ENCODE peak calls at places on chromosomes 7 and 10, in seven cellular contexts. One of them, this sample, is unnamed.

GRCh38 chr7:139431010-139431409 is 52.5 kb downstream of the KLRG2 start:
- DNase-seq in aorta: no peak
- DNase-seq in GM23248: no peak
- DNase-seq in small intestine: no peak
- DNase-seq in SK-N-MC: no peak
- DNase-seq in caudate nucleus: no peak
- DNase-seq in mammary epithelial cell: peak
- DNase-seq in this sample: peak

GRCh38 chr10:127069436-127069835 is 127.0 kb downstream of the INSYN2A start:
- DNase-seq in GM23248: no peak
- DNase-seq in caudate nucleus: no peak
- DNase-seq in small intestine: no peak
- DNase-seq in SK-N-MC: no peak
- DNase-seq in aorta: no peak
- DNase-seq in mammary epithelial cell: no peak
- DNase-seq in this sample: no peak

GRCh38 chr7:36923831-36924555 is 199.7 kb upstream of the AOAH start:
- DNase-seq in mammary epithelial cell: no peak
- DNase-seq in GM23248: no peak
- DNase-seq in small intestine: peak
- DNase-seq in caudate nucleus: no peak
- DNase-seq in aorta: no peak
- DNase-seq in SK-N-MC: no peak
- DNase-seq in this sample: no peak

GRCh38 chr10:6766061-6766460 is 186.0 kb upstream of the PRKCQ start:
- DNase-seq in mammary epithelial cell: no peak
- DNase-seq in GM23248: peak
- DNase-seq in caudate nucleus: no peak
- DNase-seq in SK-N-MC: no peak
- DNase-seq in aorta: no peak
- DNase-seq in small intestine: no peak
- DNase-seq in this sample: no peak

GRCh38 chr7:99290980-99291607 is 18.5 kb downstream of the MYH16 start:
- DNase-seq in GM23248: no peak
- DNase-seq in aorta: no peak
- DNase-seq in small intestine: peak
- DNase-seq in SK-N-MC: no peak
- DNase-seq in caudate nucleus: no peak
- DNase-seq in mammary epithelial cell: no peak
- DNase-seq in this sample: no peak

GRCh38 chr7:2516194-2516555 is 3.4 kb upstream of the LFNG start:
- DNase-seq in caudate nucleus: no peak
- DNase-seq in aorta: no peak
- DNase-seq in SK-N-MC: no peak
- DNase-seq in GM23248: peak
- DNase-seq in mammary epithelial cell: no peak
- DNase-seq in small intestine: no peak
- DNase-seq in this sample: no peak

GRCh38 chr10:43000021-43000411 is 76.9 kb upstream of the RET start:
- DNase-seq in small intestine: no peak
- DNase-seq in caudate nucleus: no peak
- DNase-seq in mammary epithelial cell: no peak
- DNase-seq in aorta: no peak
- DNase-seq in SK-N-MC: no peak
- DNase-seq in GM23248: no peak
- DNase-seq in this sample: no peak

GRCh38 chr10:100829103-100829870 is 83.5 kb upstream of the SLF2 start:
- DNase-seq in small intestine: no peak
- DNase-seq in caudate nucleus: no peak
- DNase-seq in GM23248: peak
- DNase-seq in aorta: no peak
- DNase-seq in mammary epithelial cell: no peak
- DNase-seq in SK-N-MC: no peak
- DNase-seq in this sample: no peak

GRCh38 chr10:121092341-121093099 is 241.4 kb downstream of the WDR11 start:
- DNase-seq in small intestine: peak
- DNase-seq in mammary epithelial cell: peak
- DNase-seq in caudate nucleus: no peak
- DNase-seq in SK-N-MC: no peak
- DNase-seq in aorta: no peak
- DNase-seq in GM23248: no peak
- DNase-seq in this sample: peak

GRCh38 chr7:28627869-28628268 is 215.6 kb downstream of the CREB5 start:
- DNase-seq in SK-N-MC: no peak
- DNase-seq in small intestine: no peak
- DNase-seq in GM23248: peak
- DNase-seq in mammary epithelial cell: no peak
- DNase-seq in aorta: no peak
- DNase-seq in caudate nucleus: no peak
- DNase-seq in this sample: no peak

GRCh38 chr10:22022257-22023051 is 18.9 kb upstream of the DNAJC1 start:
- DNase-seq in mammary epithelial cell: no peak
- DNase-seq in aorta: no peak
- DNase-seq in SK-N-MC: no peak
- DNase-seq in small intestine: peak
- DNase-seq in caudate nucleus: no peak
- DNase-seq in GM23248: no peak
- DNase-seq in this sample: no peak

GRCh38 chr10:22230331-22230833 is 12.6 kb upstream of the EBLN1 start:
- DNase-seq in small intestine: peak
- DNase-seq in GM23248: peak
- DNase-seq in aorta: no peak
- DNase-seq in mammary epithelial cell: peak
- DNase-seq in SK-N-MC: no peak
- DNase-seq in caudate nucleus: no peak
- DNase-seq in this sample: peak

GRCh38 chr10:13794982-13795381 is 208.2 kb downstream of the PRPF18 start:
- DNase-seq in caudate nucleus: no peak
- DNase-seq in aorta: no peak
- DNase-seq in SK-N-MC: no peak
- DNase-seq in GM23248: no peak
- DNase-seq in small intestine: no peak
- DNase-seq in mammary epithelial cell: no peak
- DNase-seq in this sample: no peak

GRCh38 chr10:103724771-103725170 is 130.6 kb downstream of the SH3PXD2A start:
- DNase-seq in GM23248: no peak
- DNase-seq in aorta: no peak
- DNase-seq in caudate nucleus: no peak
- DNase-seq in mammary epithelial cell: no peak
- DNase-seq in small intestine: no peak
- DNase-seq in SK-N-MC: no peak
- DNase-seq in this sample: no peak

GRCh38 chr7:110841840-110842579 is 248.9 kb upstream of the LRRN3 start:
- DNase-seq in small intestine: no peak
- DNase-seq in mammary epithelial cell: no peak
- DNase-seq in SK-N-MC: no peak
- DNase-seq in aorta: no peak
- DNase-seq in GM23248: no peak
- DNase-seq in caudate nucleus: no peak
- DNase-seq in this sample: no peak

GRCh38 chr10:70481831-70482530 is 3.4 kb downstream of the PALD1 start:
- DNase-seq in caudate nucleus: no peak
- DNase-seq in small intestine: no peak
- DNase-seq in aorta: peak
- DNase-seq in mammary epithelial cell: no peak
- DNase-seq in SK-N-MC: no peak
- DNase-seq in GM23248: no peak
- DNase-seq in this sample: no peak

DNA sequence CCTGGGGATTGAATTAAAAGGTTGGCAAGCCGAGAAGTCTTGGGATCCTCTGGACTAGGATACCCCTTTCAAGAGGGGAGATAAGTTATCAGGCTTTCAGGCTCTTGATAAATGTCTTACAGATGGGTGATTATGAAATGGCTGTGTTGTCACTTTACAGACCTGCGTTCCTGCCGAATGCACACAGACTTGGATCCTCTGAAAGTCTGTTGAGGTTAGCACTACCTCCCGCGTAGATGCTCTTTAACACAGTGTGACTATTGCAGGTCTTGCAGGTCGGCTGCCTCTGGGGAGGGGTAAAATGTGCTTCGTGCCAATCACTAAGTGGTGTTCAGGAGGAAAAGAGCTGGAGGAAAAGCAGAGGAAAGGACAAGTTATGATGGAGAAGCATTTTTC is 473.4 kb upstream of the AKR1E2 start:
- DNase-seq in aorta: no peak
- DNase-seq in small intestine: no peak
- DNase-seq in GM23248: peak
- DNase-seq in mammary epithelial cell: no peak
- DNase-seq in caudate nucleus: no peak
- DNase-seq in SK-N-MC: no peak
- DNase-seq in this sample: no peak
- H3K27ac ChIP-seq in aorta: no peak
- H3K27ac ChIP-seq in small intestine: no peak
- H3K27ac ChIP-seq in GM23248: peak
- H3K27ac ChIP-seq in mammary epithelial cell: no peak
- H3K27ac ChIP-seq in caudate nucleus: no peak
- H3K27ac ChIP-seq in SK-N-MC: no peak
- H3K27ac ChIP-seq in this sample: no peak

DNA sequence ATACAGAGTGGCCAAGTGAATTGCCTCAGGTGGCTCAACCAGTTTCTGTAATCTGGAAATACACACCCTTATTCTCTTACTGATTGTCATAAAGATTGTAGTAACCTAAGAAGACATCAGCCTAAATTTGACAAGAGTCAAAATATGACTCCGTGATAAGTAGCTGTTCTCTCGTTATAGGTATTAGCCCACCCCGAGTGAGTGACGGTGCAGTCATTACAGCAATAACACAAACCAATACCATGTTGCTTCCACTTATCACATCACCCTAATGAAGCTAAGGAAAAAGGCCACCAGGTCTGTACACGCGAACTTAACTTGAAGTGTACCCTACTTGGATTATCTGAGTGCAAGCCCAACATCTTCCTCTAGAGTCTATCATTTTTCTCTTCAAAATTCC is 23.3 kb downstream of the PIK3AP1 start:
- DNase-seq in GM23248: no peak
- DNase-seq in small intestine: no peak
- DNase-seq in mammary epithelial cell: no peak
- DNase-seq in SK-N-MC: no peak
- DNase-seq in aorta: no peak
- DNase-seq in caudate nucleus: no peak
- DNase-seq in this sample: no peak
- H3K27ac ChIP-seq in GM23248: no peak
- H3K27ac ChIP-seq in small intestine: no peak
- H3K27ac ChIP-seq in mammary epithelial cell: no peak
- H3K27ac ChIP-seq in SK-N-MC: no peak
- H3K27ac ChIP-seq in aorta: no peak
- H3K27ac ChIP-seq in caudate nucleus: no peak
- H3K27ac ChIP-seq in this sample: no peak

GRCh38 chr7:157011333-157012112 is 1.1 kb upstream of the MNX1 start:
- DNase-seq in caudate nucleus: no peak
- DNase-seq in aorta: peak
- DNase-seq in SK-N-MC: no peak
- DNase-seq in mammary epithelial cell: no peak
- DNase-seq in small intestine: no peak
- DNase-seq in GM23248: no peak
- DNase-seq in this sample: no peak
- H3K27ac ChIP-seq in caudate nucleus: no peak
- H3K27ac ChIP-seq in aorta: no peak
- H3K27ac ChIP-seq in SK-N-MC: no peak
- H3K27ac ChIP-seq in mammary epithelial cell: no peak
- H3K27ac ChIP-seq in small intestine: no peak
- H3K27ac ChIP-seq in GM23248: no peak
- H3K27ac ChIP-seq in this sample: no peak

DNA sequence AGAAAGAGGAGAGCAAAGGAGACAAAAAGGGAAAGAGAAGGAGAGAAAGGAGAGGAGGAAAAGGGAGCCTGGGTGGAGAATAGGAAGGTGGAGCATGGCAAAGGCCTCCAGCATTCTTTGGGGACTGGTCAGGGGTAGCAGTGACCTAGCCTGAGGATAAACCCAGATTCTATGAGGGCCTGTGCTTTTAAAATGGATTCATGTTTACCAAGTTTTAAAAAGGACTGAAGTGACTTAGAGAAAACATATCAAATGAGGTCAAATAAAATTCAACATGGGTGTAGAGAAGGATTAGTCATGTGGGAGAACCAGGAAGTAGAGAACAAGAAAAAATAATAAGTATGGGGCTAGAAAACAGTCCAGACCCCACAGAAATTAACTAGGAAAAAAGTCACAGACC is 20.7 kb downstream of the CREB3L2 start:
- DNase-seq in mammary epithelial cell: no peak
- DNase-seq in GM23248: peak
- DNase-seq in caudate nucleus: no peak
- DNase-seq in aorta: no peak
- DNase-seq in small intestine: no peak
- DNase-seq in SK-N-MC: no peak
- DNase-seq in this sample: no peak
- H3K27ac ChIP-seq in mammary epithelial cell: no peak
- H3K27ac ChIP-seq in GM23248: peak
- H3K27ac ChIP-seq in caudate nucleus: no peak
- H3K27ac ChIP-seq in aorta: peak
- H3K27ac ChIP-seq in small intestine: no peak
- H3K27ac ChIP-seq in SK-N-MC: no peak
- H3K27ac ChIP-seq in this sample: no peak

DNA sequence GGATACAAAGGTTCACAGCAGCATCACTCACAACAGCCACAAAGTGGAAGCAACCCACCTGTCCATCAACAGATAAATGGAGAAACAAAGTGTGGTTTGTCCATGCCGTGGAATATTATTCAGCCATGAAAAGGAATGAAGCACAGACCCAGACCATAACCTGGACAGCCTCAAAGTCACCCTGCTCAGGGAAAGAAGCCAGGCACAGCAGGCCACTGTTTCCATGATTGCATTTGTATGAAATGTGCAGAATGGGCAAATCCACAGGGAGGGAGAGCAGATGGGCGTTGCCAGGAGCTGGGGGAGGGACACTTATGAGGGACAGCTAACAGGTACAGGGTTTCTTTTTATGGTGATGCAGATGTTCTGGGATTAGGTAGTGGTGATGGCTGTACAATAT is 30.3 kb downstream of the FOXL3 start:
- DNase-seq in small intestine: peak
- DNase-seq in GM23248: no peak
- DNase-seq in SK-N-MC: no peak
- DNase-seq in mammary epithelial cell: no peak
- DNase-seq in caudate nucleus: no peak
- DNase-seq in aorta: no peak
- DNase-seq in this sample: no peak
- H3K27ac ChIP-seq in small intestine: no peak
- H3K27ac ChIP-seq in GM23248: no peak
- H3K27ac ChIP-seq in SK-N-MC: no peak
- H3K27ac ChIP-seq in mammary epithelial cell: no peak
- H3K27ac ChIP-seq in caudate nucleus: no peak
- H3K27ac ChIP-seq in aorta: no peak
- H3K27ac ChIP-seq in this sample: no peak

GRCh38 chr10:96415896-96416554 is 57.2 kb upstream of the OPALIN start:
- DNase-seq in mammary epithelial cell: peak
- DNase-seq in caudate nucleus: no peak
- DNase-seq in aorta: no peak
- DNase-seq in GM23248: no peak
- DNase-seq in small intestine: no peak
- DNase-seq in SK-N-MC: no peak
- DNase-seq in this sample: no peak
- H3K27ac ChIP-seq in mammary epithelial cell: no peak
- H3K27ac ChIP-seq in caudate nucleus: peak
- H3K27ac ChIP-seq in aorta: no peak
- H3K27ac ChIP-seq in GM23248: no peak
- H3K27ac ChIP-seq in small intestine: no peak
- H3K27ac ChIP-seq in SK-N-MC: peak
- H3K27ac ChIP-seq in this sample: no peak

GRCh38 chr7:22229148-22229547 is 127.8 kb downstream of the RAPGEF5 start:
- DNase-seq in mammary epithelial cell: no peak
- DNase-seq in SK-N-MC: no peak
- DNase-seq in caudate nucleus: no peak
- DNase-seq in aorta: no peak
- DNase-seq in small intestine: no peak
- DNase-seq in GM23248: peak
- DNase-seq in this sample: no peak
- H3K27ac ChIP-seq in mammary epithelial cell: no peak
- H3K27ac ChIP-seq in SK-N-MC: no peak
- H3K27ac ChIP-seq in caudate nucleus: no peak
- H3K27ac ChIP-seq in aorta: peak
- H3K27ac ChIP-seq in small intestine: no peak
- H3K27ac ChIP-seq in GM23248: no peak
- H3K27ac ChIP-seq in this sample: no peak